ENCODE peak calls at places on chromosomes 6 and 20, in four cellular contexts. One of them, this sample, is unnamed.

GRCh38 chr6:134593442-134593841 is 275.5 kb upstream of the SGK1 start:
- DNase-seq in stimulated activated CD4-positive, alpha-beta T cell treated with anti-CD3 and anti-CD28 coated beads, Interleukin-4, amount 100 ng/mL, for 48 hours: no peak
- DNase-seq in transverse colon: no peak
- DNase-seq in fibroblast of mammary gland: no peak
- DNase-seq in this sample: no peak

GRCh38 chr20:52766645-52767435 is 205.3 kb upstream of the TSHZ2 start:
- DNase-seq in fibroblast of mammary gland: no peak
- DNase-seq in stimulated activated CD4-positive, alpha-beta T cell treated with anti-CD3 and anti-CD28 coated beads, Interleukin-4, amount 100 ng/mL, for 48 hours: no peak
- DNase-seq in transverse colon: no peak
- DNase-seq in this sample: no peak

GRCh38 chr6:40049128-40049527 is 114.9 kb upstream of the MOCS1 start:
- DNase-seq in stimulated activated CD4-positive, alpha-beta T cell treated with anti-CD3 and anti-CD28 coated beads, Interleukin-4, amount 100 ng/mL, for 48 hours: no peak
- DNase-seq in fibroblast of mammary gland: no peak
- DNase-seq in transverse colon: no peak
- DNase-seq in this sample: no peak

GRCh38 chr6:42821846-42822245 is 40.0 kb downstream of the BICRAL start:
- DNase-seq in stimulated activated CD4-positive, alpha-beta T cell treated with anti-CD3 and anti-CD28 coated beads, Interleukin-4, amount 100 ng/mL, for 48 hours: no peak
- DNase-seq in transverse colon: no peak
- DNase-seq in fibroblast of mammary gland: peak; percentile 38
- DNase-seq in this sample: no peak

GRCh38 chr6:116387374-116387773 is 16.6 kb downstream of the DSE start:
- DNase-seq in stimulated activated CD4-positive, alpha-beta T cell treated with anti-CD3 and anti-CD28 coated beads, Interleukin-4, amount 100 ng/mL, for 48 hours: no peak
- DNase-seq in fibroblast of mammary gland: peak; percentile 81
- DNase-seq in transverse colon: no peak
- DNase-seq in this sample: no peak

GRCh38 chr6:36335465-36336209 is 1.1 kb downstream of the BNIP5 start:
- DNase-seq in transverse colon: peak; percentile 34
- DNase-seq in fibroblast of mammary gland: no peak
- DNase-seq in stimulated activated CD4-positive, alpha-beta T cell treated with anti-CD3 and anti-CD28 coated beads, Interleukin-4, amount 100 ng/mL, for 48 hours: no peak
- DNase-seq in this sample: peak; percentile 77

GRCh38 chr20:63802469-63803240 is 28.4 kb downstream of the ZBTB46 start:
- DNase-seq in transverse colon: no peak
- DNase-seq in stimulated activated CD4-positive, alpha-beta T cell treated with anti-CD3 and anti-CD28 coated beads, Interleukin-4, amount 100 ng/mL, for 48 hours: no peak
- DNase-seq in fibroblast of mammary gland: no peak
- DNase-seq in this sample: no peak

GRCh38 chr6:41786451-41787218 is 859 bp upstream of the TOMM6 start:
- DNase-seq in transverse colon: peak; percentile 93
- DNase-seq in stimulated activated CD4-positive, alpha-beta T cell treated with anti-CD3 and anti-CD28 coated beads, Interleukin-4, amount 100 ng/mL, for 48 hours: peak; percentile 83
- DNase-seq in fibroblast of mammary gland: peak; percentile 58
- DNase-seq in this sample: peak; percentile 88

GRCh38 chr20:37349517-37350491 is 3.9 kb downstream of the SRC start:
- DNase-seq in fibroblast of mammary gland: peak; percentile 52
- DNase-seq in stimulated activated CD4-positive, alpha-beta T cell treated with anti-CD3 and anti-CD28 coated beads, Interleukin-4, amount 100 ng/mL, for 48 hours: no peak
- DNase-seq in transverse colon: no peak
- DNase-seq in this sample: peak; percentile 49

GRCh38 chr20:62237772-62238568 is at the start of gene OSBPL2:
- DNase-seq in fibroblast of mammary gland: peak; percentile 94
- DNase-seq in stimulated activated CD4-positive, alpha-beta T cell treated with anti-CD3 and anti-CD28 coated beads, Interleukin-4, amount 100 ng/mL, for 48 hours: peak; percentile 100
- DNase-seq in transverse colon: peak; percentile 100
- DNase-seq in this sample: peak; percentile 100

GRCh38 chr6:123529843-123530242 is 106.9 kb downstream of the TRDN start:
- DNase-seq in fibroblast of mammary gland: no peak
- DNase-seq in stimulated activated CD4-positive, alpha-beta T cell treated with anti-CD3 and anti-CD28 coated beads, Interleukin-4, amount 100 ng/mL, for 48 hours: no peak
- DNase-seq in transverse colon: no peak
- DNase-seq in this sample: no peak

GRCh38 chr20:1302578-1303541 is 26.1 kb downstream of the SDCBP2 start:
- DNase-seq in transverse colon: no peak
- DNase-seq in fibroblast of mammary gland: no peak
- DNase-seq in stimulated activated CD4-positive, alpha-beta T cell treated with anti-CD3 and anti-CD28 coated beads, Interleukin-4, amount 100 ng/mL, for 48 hours: no peak
- DNase-seq in this sample: no peak

GRCh38 chr6:63347599-63347998 is 27.8 kb upstream of the LGSN start:
- DNase-seq in fibroblast of mammary gland: peak; percentile 95
- DNase-seq in stimulated activated CD4-positive, alpha-beta T cell treated with anti-CD3 and anti-CD28 coated beads, Interleukin-4, amount 100 ng/mL, for 48 hours: no peak
- DNase-seq in transverse colon: no peak
- DNase-seq in this sample: no peak

GRCh38 chr20:34884260-34884659 is 7.8 kb downstream of the ACSS2 start:
- DNase-seq in transverse colon: no peak
- DNase-seq in stimulated activated CD4-positive, alpha-beta T cell treated with anti-CD3 and anti-CD28 coated beads, Interleukin-4, amount 100 ng/mL, for 48 hours: no peak
- DNase-seq in fibroblast of mammary gland: no peak
- DNase-seq in this sample: no peak

GRCh38 chr6:157823523-157824370 is 701 bp downstream of the SNX9 start:
- DNase-seq in fibroblast of mammary gland: peak; percentile 86
- DNase-seq in transverse colon: peak; percentile 75
- DNase-seq in stimulated activated CD4-positive, alpha-beta T cell treated with anti-CD3 and anti-CD28 coated beads, Interleukin-4, amount 100 ng/mL, for 48 hours: peak; percentile 60
- DNase-seq in this sample: peak; percentile 81

GRCh38 chr20:34452281-34452982 is 63.8 kb upstream of the DYNLRB1 start:
- DNase-seq in fibroblast of mammary gland: peak; percentile 47
- DNase-seq in stimulated activated CD4-positive, alpha-beta T cell treated with anti-CD3 and anti-CD28 coated beads, Interleukin-4, amount 100 ng/mL, for 48 hours: no peak
- DNase-seq in transverse colon: no peak
- DNase-seq in this sample: no peak

GRCh38 chr20:64223526-64224067 is 32.0 kb upstream of the PCMTD2 start:
- DNase-seq in transverse colon: no peak
- DNase-seq in fibroblast of mammary gland: peak; percentile 14
- DNase-seq in stimulated activated CD4-positive, alpha-beta T cell treated with anti-CD3 and anti-CD28 coated beads, Interleukin-4, amount 100 ng/mL, for 48 hours: no peak
- DNase-seq in this sample: no peak

This sample was measured in small intestine.